ENCODE peak calls at places on chromosome 10, in eight cellular contexts. One of them, this sample, is unnamed.

GRCh38 chr10:24278519-24278889 is 69.6 kb downstream of the KIAA1217 start:
- DNase-seq in AG09309: no peak
- DNase-seq in transverse colon: no peak
- DNase-seq in astrocyte of the spinal cord: no peak
- DNase-seq in heart right ventricle: no peak
- DNase-seq in astrocyte: peak; percentile 58
- DNase-seq in fibroblast of pulmonary artery: no peak
- DNase-seq in endothelial cell of umbilical vein: no peak
- DNase-seq in this sample: no peak

GRCh38 chr10:18044976-18045720 is 93.4 kb downstream of the SLC39A12 start:
- DNase-seq in AG09309: peak; percentile 11
- DNase-seq in transverse colon: no peak
- DNase-seq in astrocyte of the spinal cord: peak; percentile 80
- DNase-seq in heart right ventricle: no peak
- DNase-seq in astrocyte: peak; percentile 90
- DNase-seq in fibroblast of pulmonary artery: peak; percentile 55
- DNase-seq in endothelial cell of umbilical vein: no peak
- DNase-seq in this sample: peak; percentile 81

GRCh38 chr10:114987995-114988394 is 50.0 kb downstream of the TRUB1 start:
- DNase-seq in AG09309: peak; percentile 46
- DNase-seq in transverse colon: no peak
- DNase-seq in astrocyte of the spinal cord: peak; percentile 76
- DNase-seq in heart right ventricle: no peak
- DNase-seq in astrocyte: peak; percentile 92
- DNase-seq in fibroblast of pulmonary artery: peak; percentile 48
- DNase-seq in endothelial cell of umbilical vein: peak; percentile 41
- DNase-seq in this sample: peak; percentile 93

GRCh38 chr10:45464958-45465567 is 91.0 kb downstream of the ALOX5 start:
- DNase-seq in AG09309: no peak
- DNase-seq in transverse colon: peak; percentile 86
- DNase-seq in astrocyte of the spinal cord: peak; percentile 66
- DNase-seq in heart right ventricle: peak; percentile 75
- DNase-seq in astrocyte: peak; percentile 19
- DNase-seq in fibroblast of pulmonary artery: peak; percentile 80
- DNase-seq in endothelial cell of umbilical vein: peak; percentile 67
- DNase-seq in this sample: peak; percentile 62

GRCh38 chr10:24288581-24288980 is 79.6 kb downstream of the KIAA1217 start:
- DNase-seq in AG09309: no peak
- DNase-seq in transverse colon: no peak
- DNase-seq in astrocyte of the spinal cord: no peak
- DNase-seq in heart right ventricle: no peak
- DNase-seq in astrocyte: no peak
- DNase-seq in fibroblast of pulmonary artery: no peak
- DNase-seq in endothelial cell of umbilical vein: no peak
- DNase-seq in this sample: no peak

GRCh38 chr10:4810093-4810492 is 15.9 kb upstream of the AKR1E2 start:
- DNase-seq in AG09309: no peak
- DNase-seq in transverse colon: no peak
- DNase-seq in astrocyte of the spinal cord: peak; percentile 65
- DNase-seq in heart right ventricle: no peak
- DNase-seq in astrocyte: peak; percentile 67
- DNase-seq in fibroblast of pulmonary artery: peak; percentile 70
- DNase-seq in endothelial cell of umbilical vein: peak; percentile 21
- DNase-seq in this sample: peak; percentile 23

GRCh38 chr10:86293323-86293840 is 73.2 kb downstream of the GRID1 start:
- DNase-seq in AG09309: no peak
- DNase-seq in transverse colon: no peak
- DNase-seq in astrocyte of the spinal cord: no peak
- DNase-seq in heart right ventricle: no peak
- DNase-seq in astrocyte: no peak
- DNase-seq in fibroblast of pulmonary artery: no peak
- DNase-seq in endothelial cell of umbilical vein: no peak
- DNase-seq in this sample: no peak

GRCh38 chr10:45061982-45062381 is 61.3 kb downstream of the ZNF22 start:
- DNase-seq in AG09309: no peak
- DNase-seq in transverse colon: no peak
- DNase-seq in astrocyte of the spinal cord: no peak
- DNase-seq in heart right ventricle: no peak
- DNase-seq in astrocyte: no peak
- DNase-seq in fibroblast of pulmonary artery: no peak
- DNase-seq in endothelial cell of umbilical vein: no peak
- DNase-seq in this sample: no peak

GRCh38 chr10:72333111-72334012 is 21.4 kb downstream of the DNAJB12 start:
- DNase-seq in AG09309: no peak
- DNase-seq in transverse colon: no peak
- DNase-seq in astrocyte of the spinal cord: no peak
- DNase-seq in heart right ventricle: no peak
- DNase-seq in astrocyte: no peak
- DNase-seq in fibroblast of pulmonary artery: no peak
- DNase-seq in endothelial cell of umbilical vein: peak; percentile 57
- DNase-seq in this sample: no peak

GRCh38 chr10:33139191-33139646 is 181.2 kb upstream of the ITGB1 start:
- DNase-seq in AG09309: no peak
- DNase-seq in transverse colon: no peak
- DNase-seq in astrocyte of the spinal cord: no peak
- DNase-seq in heart right ventricle: no peak
- DNase-seq in astrocyte: no peak
- DNase-seq in fibroblast of pulmonary artery: no peak
- DNase-seq in endothelial cell of umbilical vein: no peak
- DNase-seq in this sample: no peak

GRCh38 chr10:59283456-59284082 is 78.8 kb downstream of the FAM13C start:
- DNase-seq in AG09309: no peak
- DNase-seq in transverse colon: no peak
- DNase-seq in astrocyte of the spinal cord: no peak
- DNase-seq in heart right ventricle: no peak
- DNase-seq in astrocyte: peak; percentile 57
- DNase-seq in fibroblast of pulmonary artery: no peak
- DNase-seq in endothelial cell of umbilical vein: no peak
- DNase-seq in this sample: no peak

GRCh38 chr10:86651021-86651471 is 3.3 kb upstream of the OPN4 start:
- DNase-seq in AG09309: no peak
- DNase-seq in transverse colon: no peak
- DNase-seq in astrocyte of the spinal cord: no peak
- DNase-seq in heart right ventricle: no peak
- DNase-seq in astrocyte: no peak
- DNase-seq in fibroblast of pulmonary artery: no peak
- DNase-seq in endothelial cell of umbilical vein: no peak
- DNase-seq in this sample: no peak

GRCh38 chr10:126651461-126651860 is 19.0 kb downstream of the C10orf90 start:
- DNase-seq in AG09309: no peak
- DNase-seq in transverse colon: no peak
- DNase-seq in astrocyte of the spinal cord: no peak
- DNase-seq in heart right ventricle: no peak
- DNase-seq in astrocyte: no peak
- DNase-seq in fibroblast of pulmonary artery: no peak
- DNase-seq in endothelial cell of umbilical vein: no peak
- DNase-seq in this sample: no peak

GRCh38 chr10:120824864-120825263 is 26.3 kb upstream of the WDR11 start:
- DNase-seq in AG09309: no peak
- DNase-seq in transverse colon: peak; percentile 13
- DNase-seq in astrocyte of the spinal cord: peak; percentile 6
- DNase-seq in heart right ventricle: no peak
- DNase-seq in astrocyte: peak; percentile 3
- DNase-seq in fibroblast of pulmonary artery: peak; percentile 11
- DNase-seq in endothelial cell of umbilical vein: peak; percentile 15
- DNase-seq in this sample: no peak

DNA sequence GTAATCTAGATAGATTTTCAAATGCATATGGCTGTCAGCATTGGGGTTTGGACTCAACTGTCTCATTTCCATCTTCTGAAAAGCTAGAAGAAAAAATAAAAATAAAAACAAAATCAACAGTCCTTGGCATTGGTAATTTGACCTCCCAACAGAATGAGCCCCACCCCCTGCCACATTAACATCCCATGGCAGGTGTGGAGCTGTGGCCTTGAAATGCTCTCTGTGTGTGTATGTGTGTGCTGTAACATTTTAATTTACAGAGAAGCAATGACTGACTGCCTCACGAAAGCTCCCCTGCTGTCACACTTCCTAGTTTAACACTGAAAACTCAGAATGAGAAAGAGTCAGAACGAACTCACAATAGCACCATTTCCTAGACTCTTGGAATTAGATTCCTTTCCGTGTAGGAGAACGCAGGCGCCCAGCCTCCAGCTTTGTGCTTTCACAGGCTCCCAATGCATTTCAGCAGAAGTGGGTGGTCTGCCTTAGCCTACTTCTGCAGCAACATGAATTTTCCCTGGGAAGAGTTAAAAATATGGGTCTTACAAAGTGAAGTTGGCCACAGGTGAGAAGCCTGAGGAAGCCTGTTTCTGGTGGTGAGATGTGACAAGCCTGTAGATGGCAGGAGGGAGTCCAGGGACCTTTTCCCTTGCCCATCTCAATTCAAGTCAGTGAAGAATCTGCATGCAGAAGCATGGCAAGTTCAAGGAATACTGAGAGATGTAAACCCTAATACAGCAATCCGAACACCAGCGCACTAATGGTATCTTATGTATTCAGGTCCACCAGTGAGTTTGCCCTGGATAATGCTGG is 73.9 kb downstream of the RHOBTB1 start:
- DNase-seq in AG09309: no peak
- DNase-seq in transverse colon: no peak
- DNase-seq in astrocyte of the spinal cord: no peak
- DNase-seq in heart right ventricle: no peak
- DNase-seq in astrocyte: no peak
- DNase-seq in fibroblast of pulmonary artery: no peak
- DNase-seq in endothelial cell of umbilical vein: no peak
- DNase-seq in this sample: no peak
- TF ChIP-seq CTCF in AG09309: peak; percentile 23
- TF ChIP-seq CTCF in transverse colon: no peak
- TF ChIP-seq CTCF in astrocyte of the spinal cord: no peak
- TF ChIP-seq CTCF in heart right ventricle: peak; percentile 12
- TF ChIP-seq CTCF in astrocyte: no peak
- TF ChIP-seq CTCF in fibroblast of pulmonary artery: peak; percentile 8
- TF ChIP-seq CTCF in endothelial cell of umbilical vein: no peak
- TF ChIP-seq CTCF in this sample: peak; percentile 42

GRCh38 chr10:7408494-7409044 is 2.3 kb downstream of the SFMBT2 start:
- DNase-seq in AG09309: no peak
- DNase-seq in transverse colon: peak; percentile 50
- DNase-seq in astrocyte of the spinal cord: peak; percentile 41
- DNase-seq in heart right ventricle: peak; percentile 79
- DNase-seq in astrocyte: no peak
- DNase-seq in fibroblast of pulmonary artery: peak; percentile 42
- DNase-seq in endothelial cell of umbilical vein: peak; percentile 16
- DNase-seq in this sample: no peak
- H3K4me3 ChIP-seq in AG09309: peak overlapping the region; percentile 24
- H3K4me3 ChIP-seq in transverse colon: peak overlapping the region; percentile 55
- H3K4me3 ChIP-seq in astrocyte of the spinal cord: peak overlapping the region; percentile 65
- H3K4me3 ChIP-seq in heart right ventricle: peak overlapping the region; percentile 75
- H3K4me3 ChIP-seq in astrocyte: peak overlapping the region; percentile 76
- H3K4me3 ChIP-seq in fibroblast of pulmonary artery: peak overlapping the region; percentile 62
- H3K4me3 ChIP-seq in endothelial cell of umbilical vein: peak overlapping the region; percentile 18
- H3K4me3 ChIP-seq in this sample: peak overlapping the region; percentile 56

DNA sequence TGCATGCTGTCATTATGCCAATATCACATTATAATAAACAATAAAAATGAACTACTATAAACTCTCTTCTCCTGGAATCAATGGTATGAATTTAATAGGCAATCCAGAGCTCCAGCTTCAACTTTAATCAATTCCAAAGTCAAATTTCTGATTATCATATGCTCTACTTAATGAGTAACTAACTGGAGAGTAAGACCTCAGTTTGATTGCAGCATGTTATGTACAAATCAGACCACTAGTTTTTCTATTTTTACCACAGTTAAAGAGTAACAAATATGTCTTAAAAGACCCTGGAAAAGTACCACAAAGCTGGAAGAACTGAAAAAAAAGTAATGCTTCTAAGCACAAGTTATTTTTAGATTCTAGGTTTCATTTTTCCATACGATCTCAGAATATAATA is 56.0 kb upstream of the TNKS2 start:
- DNase-seq in AG09309: no peak
- DNase-seq in transverse colon: no peak
- DNase-seq in astrocyte of the spinal cord: no peak
- DNase-seq in heart right ventricle: no peak
- DNase-seq in astrocyte: no peak
- DNase-seq in fibroblast of pulmonary artery: no peak
- DNase-seq in endothelial cell of umbilical vein: no peak
- DNase-seq in this sample: no peak
- TF ChIP-seq CTCF in AG09309: no peak
- TF ChIP-seq CTCF in transverse colon: no peak
- TF ChIP-seq CTCF in astrocyte of the spinal cord: no peak
- TF ChIP-seq CTCF in heart right ventricle: no peak
- TF ChIP-seq CTCF in astrocyte: no peak
- TF ChIP-seq CTCF in fibroblast of pulmonary artery: no peak
- TF ChIP-seq CTCF in endothelial cell of umbilical vein: no peak
- TF ChIP-seq CTCF in this sample: no peak

GRCh38 chr10:63720689-63721088 is 199.5 kb downstream of the REEP3 start:
- DNase-seq in AG09309: no peak
- DNase-seq in transverse colon: no peak
- DNase-seq in astrocyte of the spinal cord: no peak
- DNase-seq in heart right ventricle: no peak
- DNase-seq in astrocyte: no peak
- DNase-seq in fibroblast of pulmonary artery: no peak
- DNase-seq in endothelial cell of umbilical vein: no peak
- DNase-seq in this sample: no peak
- H3K4me3 ChIP-seq in AG09309: no peak overlapping the region
- H3K4me3 ChIP-seq in transverse colon: no peak overlapping the region
- H3K4me3 ChIP-seq in astrocyte of the spinal cord: no peak overlapping the region
- H3K4me3 ChIP-seq in heart right ventricle: no peak overlapping the region
- H3K4me3 ChIP-seq in astrocyte: no peak overlapping the region
- H3K4me3 ChIP-seq in fibroblast of pulmonary artery: no peak overlapping the region
- H3K4me3 ChIP-seq in endothelial cell of umbilical vein: no peak overlapping the region
- H3K4me3 ChIP-seq in this sample: no peak overlapping the region

DNA sequence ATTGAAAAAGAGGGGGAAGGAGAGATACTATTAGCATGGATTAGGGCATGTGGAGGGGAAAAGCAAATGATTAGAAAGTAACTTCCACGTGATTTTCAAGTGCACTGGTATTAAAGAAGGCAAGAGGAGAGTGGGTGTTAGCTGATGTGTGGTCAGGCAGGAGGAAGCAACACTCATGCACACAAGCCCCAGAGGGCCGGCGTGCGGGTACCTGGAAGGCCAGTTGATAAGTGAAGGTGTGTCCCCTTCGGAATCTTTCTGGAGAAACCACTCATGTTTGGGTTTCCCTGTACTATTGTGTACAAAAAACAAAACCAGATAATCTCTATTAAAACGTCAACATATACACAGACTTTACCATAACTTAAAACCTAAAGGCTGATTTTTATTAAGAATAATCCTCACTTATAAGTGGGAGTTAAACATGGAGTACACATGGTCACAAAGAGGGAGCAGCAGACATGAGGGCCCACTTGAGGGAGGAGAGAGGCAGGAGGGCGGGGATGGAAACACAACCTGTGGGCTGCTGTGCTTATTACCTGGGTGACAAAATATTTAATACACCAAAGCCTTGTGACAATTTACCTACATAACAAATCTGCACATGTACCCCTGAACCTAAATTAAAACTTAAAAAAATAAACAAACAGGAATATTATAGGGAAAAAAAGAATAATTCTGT is 98.9 kb downstream of the SVIL start:
- DNase-seq in AG09309: no peak
- DNase-seq in transverse colon: no peak
- DNase-seq in astrocyte of the spinal cord: no peak
- DNase-seq in heart right ventricle: no peak
- DNase-seq in astrocyte: peak; percentile 27
- DNase-seq in fibroblast of pulmonary artery: no peak
- DNase-seq in endothelial cell of umbilical vein: no peak
- DNase-seq in this sample: no peak
- TF ChIP-seq CTCF in AG09309: no peak
- TF ChIP-seq CTCF in transverse colon: no peak
- TF ChIP-seq CTCF in astrocyte of the spinal cord: no peak
- TF ChIP-seq CTCF in heart right ventricle: no peak
- TF ChIP-seq CTCF in astrocyte: no peak
- TF ChIP-seq CTCF in fibroblast of pulmonary artery: no peak
- TF ChIP-seq CTCF in endothelial cell of umbilical vein: no peak
- TF ChIP-seq CTCF in this sample: no peak

This sample was measured in brain microvascular endothelial cell.